ENCODE peak calls at places on chromosomes 12 and 14, in six cellular contexts. H is CD8-positive, alpha-beta memory T cell; Q is right lobe of liver; F is neural progenitor cell; O is IMR-90; J is SK-N-SH. P is an unnamed sample.
A peak's percentile ranks its signal among the peaks of the same experiment; 100 is the strongest.

GRCh38 chr14:96085369-96085768 is 46.2 kb downstream of the C14orf132 start:
- DNase-seq in Q (peak; percentile 15), H (no peak), F (no peak), J (no peak), O (no peak), P (no peak)

GRCh38 chr14:104171029-104171697 is 32.8 kb downstream of the KIF26A start:
- DNase-seq in O (no peak), H (no peak), Q (no peak), J (no peak), F (peak; percentile 70), P (no peak)

GRCh38 chr14:61841145-61841544 is 78.9 kb downstream of the SNAPC1 start:
- DNase-seq in H (no peak), J (peak; percentile 31), O (no peak), Q (no peak), F (no peak), P (no peak)

GRCh38 chr12:8687846-8688601 is 9.8 kb upstream of the RIMKLB start:
- DNase-seq in F (peak; percentile 26), J (peak; percentile 77), Q (no peak), H (no peak), O (peak; percentile 82), P (no peak)

GRCh38 chr14:102419276-102419675 is 56.5 kb downstream of the TECPR2 start:
- DNase-seq in F (no peak), J (no peak), H (no peak), O (no peak), Q (no peak), P (no peak)

GRCh38 chr12:45224311-45224710 is 8.4 kb downstream of the ANO6 start:
- DNase-seq in F (no peak), J (no peak), Q (no peak), H (no peak), O (no peak), P (no peak)

GRCh38 chr12:2161478-2161877 is 108.7 kb downstream of the CACNA1C start:
- DNase-seq in H (no peak), O (no peak), Q (no peak), F (no peak), J (no peak), P (peak; percentile 37)

GRCh38 chr14:96626916-96627315 is 124.7 kb downstream of the PAPOLA start:
- DNase-seq in H (no peak), J (no peak), F (no peak), Q (no peak), O (no peak), P (no peak)

GRCh38 chr14:78141590-78141989 is 28.6 kb upstream of the NRXN3 start:
- DNase-seq in O (no peak), F (no peak), H (no peak), J (no peak), Q (no peak), P (no peak)

GRCh38 chr14:60647081-60647836 is 2.0 kb downstream of the SIX1 start:
- DNase-seq in O (peak; percentile 69), Q (peak; percentile 86), H (no peak), F (peak; percentile 80), J (no peak), P (no peak)

GRCh38 chr14:103220134-103220981 is 97.1 kb downstream of the TNFAIP2 start:
- DNase-seq in F (peak; percentile 64), Q (no peak), H (no peak), J (peak; percentile 58), O (no peak), P (no peak)

GRCh38 chr14:79831198-79831890 is 380.0 kb downstream of the DIO2 start:
- DNase-seq in Q (no peak), O (peak; percentile 86), J (no peak), H (no peak), F (no peak), P (no peak)

GRCh38 chr14:75010472-75010871 is 7.8 kb downstream of the EIF2B2 start:
- DNase-seq in O (no peak), J (no peak), H (no peak), F (no peak), Q (no peak), P (no peak)

GRCh38 chr12:30219047-30219446 is 435.3 kb upstream of the TMTC1 start:
- DNase-seq in H (no peak), O (peak; percentile 22), Q (no peak), J (no peak), F (no peak), P (no peak)

GRCh38 chr12:112584266-112584722 is 165.5 kb downstream of the PTPN11 start:
- DNase-seq in F (peak; percentile 18), O (no peak), Q (no peak), H (no peak), J (no peak), P (no peak)

GRCh38 chr14:61570961-61571299 is 124.4 kb upstream of the HIF1A start:
- DNase-seq in J (no peak), H (no peak), F (no peak), Q (no peak), O (no peak), P (no peak)

GRCh38 chr12:9039397-9039977 is 50.1 kb downstream of the KLRG1 start:
- DNase-seq in J (peak; percentile 69), Q (no peak), H (peak; percentile 61), O (peak; percentile 40), F (peak; percentile 66), P (no peak)

GRCh38 chr12:120367924-120368788 is 808 bp downstream of the MSI1 start:
- DNase-seq in O (no peak), F (peak; percentile 44), J (peak; percentile 68), Q (no peak), H (no peak), P (peak; percentile 76)

GRCh38 chr12:25689996-25690501 is 137.0 kb upstream of the LMNTD1 start:
- DNase-seq in Q (peak; percentile 72), J (peak; percentile 79), F (no peak), H (no peak), O (no peak), P (peak; percentile 78)

GRCh38 chr14:60561845-60562746 is 53.1 kb downstream of the SIX6 start:
- DNase-seq in H (no peak), O (peak; percentile 82), F (peak; percentile 91), Q (no peak), J (peak; percentile 36), P (no peak)

GRCh38 chr12:102955926-102956737 is 1.3 kb upstream of the ASCL1 start:
- DNase-seq in J (peak; percentile 73), Q (peak; percentile 84), H (no peak), O (no peak), F (peak; percentile 76), P (peak; percentile 64)

GRCh38 chr12:48977290-48978281 is 536 bp upstream of the WNT1 start:
- DNase-seq in O (peak; percentile 80), F (peak; percentile 82), H (peak; percentile 79), J (peak; percentile 91), Q (peak; percentile 70), P (peak; percentile 57)

GRCh38 chr12:126784328-126784921 is 1482.5 kb upstream of the TMEM132C start:
- DNase-seq in H (peak; percentile 10), J (peak; percentile 32), Q (no peak), F (peak; percentile 69), O (no peak), P (peak; percentile 21)

GRCh38 chr14:102805454-102805891 is 28.2 kb downstream of the TRAF3 start:
- DNase-seq in F (no peak), Q (no peak), O (peak; percentile 70), J (no peak), H (peak; percentile 26), P (no peak)

GRCh38 chr14:36942522-36943245 is 229.7 kb downstream of the SLC25A21 start:
- DNase-seq in F (no peak), J (no peak), O (peak; percentile 48), Q (no peak), H (no peak), P (no peak)

GRCh38 chr12:119176267-119177055 is 2.3 kb upstream of the HSPB8 start:
- DNase-seq in J (no peak), F (peak; percentile 60), Q (peak; percentile 64), O (peak; percentile 95), H (no peak), P (peak; percentile 45)

GRCh38 chr12:121992059-121992879 is 29.4 kb upstream of the BCL7A start:
- DNase-seq in H (no peak), F (no peak), Q (no peak), J (no peak), O (peak; percentile 99), P (no peak)

GRCh38 chr12:52794479-52795331 is 1.2 kb downstream of the KRT3 start:
- DNase-seq in F (no peak), O (peak; percentile 37), J (no peak), Q (no peak), H (no peak), P (no peak)

GRCh38 chr14:96065661-96066459 is 26.7 kb downstream of the C14orf132 start:
- DNase-seq in O (no peak), F (no peak), J (peak; percentile 78), H (no peak), Q (no peak), P (no peak)

GRCh38 chr14:35213869-35214387 is 78.3 kb upstream of the PSMA6 start:
- DNase-seq in H (no peak), O (peak; percentile 47), Q (no peak), J (no peak), F (no peak), P (no peak)

DNA sequence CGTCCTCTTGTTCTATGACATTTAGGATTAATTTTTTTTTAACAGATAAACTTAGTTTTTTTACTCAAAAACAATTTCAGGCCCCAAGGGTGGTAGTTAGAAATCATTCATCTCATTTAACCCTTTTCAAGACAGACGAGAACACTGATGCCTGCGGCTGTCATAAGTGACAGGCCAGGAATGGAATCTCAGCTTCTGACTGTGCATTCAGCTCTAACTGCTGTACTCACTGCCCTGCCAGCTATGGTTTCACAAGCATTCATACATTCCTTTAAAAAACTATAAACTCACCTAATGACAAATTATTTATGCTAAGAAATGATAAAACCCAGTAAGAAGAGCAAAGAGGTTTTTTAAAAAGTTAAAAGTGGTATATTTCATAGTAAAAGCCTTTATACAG is 8.8 kb downstream of the DENND5B start:
- DNase-seq in J (no peak), H (no peak), O (peak; percentile 77), Q (no peak), F (no peak), P (no peak)
- H3K4me1 ChIP-seq in J (peaks cover 4% of the 10 kb centered on the region), H (no peaks in the 10 kb centered on the region), O (peaks cover 11% of the 10 kb centered on the region), Q (peaks cover 5% of the 10 kb centered on the region), F (peaks cover 6% of the 10 kb centered on the region), P (no peaks in the 10 kb centered on the region)

DNA sequence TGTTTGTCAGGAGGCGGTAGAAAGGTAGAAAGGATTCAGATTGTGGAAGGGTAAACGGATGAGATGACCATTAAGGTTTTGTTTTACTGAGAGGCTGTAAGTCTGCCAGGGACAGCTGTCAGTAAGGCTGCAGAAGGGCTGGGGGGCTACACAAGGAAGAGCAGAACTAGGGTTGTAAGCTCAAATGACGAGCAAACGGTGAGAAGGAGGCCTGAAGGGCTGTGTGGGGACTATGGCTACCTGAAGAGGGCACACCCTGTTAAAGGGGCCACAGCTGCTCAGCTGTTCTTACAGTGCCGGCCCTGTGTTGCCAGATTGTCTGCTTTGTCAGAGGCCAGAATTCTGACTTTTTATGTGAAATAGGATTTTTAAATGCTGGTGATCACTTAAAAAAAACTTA is 19.1 kb downstream of the VASH1 start:
- DNase-seq in J (no peak), F (no peak), Q (no peak), H (no peak), O (no peak), P (no peak)
- H3K4me3 ChIP-seq in J (no peak overlapping the region), F (no peak overlapping the region), Q (no peak overlapping the region), H (no peak overlapping the region), O (no peak overlapping the region), P (no peak overlapping the region)

GRCh38 chr12:5720405-5721045 is 224.5 kb downstream of the ANO2 start:
- DNase-seq in H (no peak), O (no peak), F (no peak), J (no peak), Q (no peak), P (no peak)
- H3K4me1 ChIP-seq in H (no peaks in the 10 kb centered on the region), O (no peaks in the 10 kb centered on the region), F (peaks cover 15% of the 10 kb centered on the region), J (no peaks in the 10 kb centered on the region), Q (no peaks in the 10 kb centered on the region), P (no peaks in the 10 kb centered on the region)

GRCh38 chr14:105388110-105388951 is 10.0 kb upstream of the TEX22 start:
- DNase-seq in Q (peak; percentile 53), H (no peak), O (no peak), J (no peak), F (no peak), P (no peak)
- H3K4me3 ChIP-seq in Q (no peak overlapping the region), H (no peak overlapping the region), O (no peak overlapping the region), J (no peak overlapping the region), F (no peak overlapping the region), P (no peak overlapping the region)

P was measured in pancreas.